ENCODE peak calls at places on chromosomes 5 and 9, in five cellular contexts. One of them, this sample, is unnamed.

GRCh38 chr5:172778223-172778814 is 7.3 kb upstream of the DUSP1 start:
- DNase-seq in sigmoid colon: peak; percentile 80
- DNase-seq in heart left ventricle: no peak
- DNase-seq in fibroblast of mammary gland: peak; percentile 94
- DNase-seq in keratinocyte: peak; percentile 89
- DNase-seq in this sample: peak; percentile 90

GRCh38 chr5:54520438-54520846 is 2.9 kb downstream of the SNX18 start:
- DNase-seq in fibroblast of mammary gland: peak; percentile 45
- DNase-seq in heart left ventricle: no peak
- DNase-seq in sigmoid colon: no peak
- DNase-seq in keratinocyte: no peak
- DNase-seq in this sample: no peak

GRCh38 chr9:121855476-121855875 is 204.0 kb downstream of the DAB2IP start:
- DNase-seq in keratinocyte: no peak
- DNase-seq in heart left ventricle: no peak
- DNase-seq in fibroblast of mammary gland: no peak
- DNase-seq in sigmoid colon: peak; percentile 42
- DNase-seq in this sample: no peak

GRCh38 chr5:37722236-37723146 is 117.3 kb downstream of the GDNF start:
- DNase-seq in keratinocyte: peak; percentile 41
- DNase-seq in heart left ventricle: no peak
- DNase-seq in sigmoid colon: no peak
- DNase-seq in fibroblast of mammary gland: peak; percentile 98
- DNase-seq in this sample: no peak

GRCh38 chr5:45533692-45534091 is 162.5 kb downstream of the HCN1 start:
- DNase-seq in heart left ventricle: no peak
- DNase-seq in keratinocyte: no peak
- DNase-seq in fibroblast of mammary gland: no peak
- DNase-seq in sigmoid colon: no peak
- DNase-seq in this sample: no peak

GRCh38 chr5:124652892-124653441 is 93.5 kb downstream of the ZNF608 start:
- DNase-seq in fibroblast of mammary gland: no peak
- DNase-seq in sigmoid colon: no peak
- DNase-seq in heart left ventricle: no peak
- DNase-seq in keratinocyte: no peak
- DNase-seq in this sample: no peak

GRCh38 chr5:14884062-14884612 is 12.6 kb upstream of the ANKH start:
- DNase-seq in keratinocyte: no peak
- DNase-seq in fibroblast of mammary gland: no peak
- DNase-seq in sigmoid colon: no peak
- DNase-seq in heart left ventricle: no peak
- DNase-seq in this sample: no peak

GRCh38 chr5:136106351-136106750 is 26.3 kb upstream of the SMAD5 start:
- DNase-seq in heart left ventricle: no peak
- DNase-seq in keratinocyte: no peak
- DNase-seq in sigmoid colon: no peak
- DNase-seq in fibroblast of mammary gland: no peak
- DNase-seq in this sample: no peak

GRCh38 chr9:121557581-121558422 is 58.2 kb upstream of the GGTA1 start:
- DNase-seq in fibroblast of mammary gland: peak; percentile 70
- DNase-seq in keratinocyte: no peak
- DNase-seq in heart left ventricle: peak; percentile 79
- DNase-seq in sigmoid colon: peak; percentile 85
- DNase-seq in this sample: peak; percentile 67

GRCh38 chr5:172790496-172790889 is 19.5 kb upstream of the DUSP1 start:
- DNase-seq in fibroblast of mammary gland: no peak
- DNase-seq in sigmoid colon: no peak
- DNase-seq in heart left ventricle: no peak
- DNase-seq in keratinocyte: no peak
- DNase-seq in this sample: no peak

GRCh38 chr5:150846651-150847333 is 471 bp downstream of the IRGM start:
- DNase-seq in keratinocyte: peak; percentile 17
- DNase-seq in heart left ventricle: peak; percentile 44
- DNase-seq in sigmoid colon: peak; percentile 75
- DNase-seq in fibroblast of mammary gland: peak; percentile 93
- DNase-seq in this sample: peak; percentile 53

GRCh38 chr5:78530342-78531096 is 118.1 kb downstream of the LHFPL2 start:
- DNase-seq in heart left ventricle: no peak
- DNase-seq in sigmoid colon: no peak
- DNase-seq in keratinocyte: peak; percentile 84
- DNase-seq in fibroblast of mammary gland: peak; percentile 93
- DNase-seq in this sample: no peak

GRCh38 chr9:15416880-15417279 is 5.8 kb upstream of the SNAPC3 start:
- DNase-seq in sigmoid colon: no peak
- DNase-seq in fibroblast of mammary gland: peak; percentile 65
- DNase-seq in heart left ventricle: no peak
- DNase-seq in keratinocyte: no peak
- DNase-seq in this sample: peak; percentile 59

GRCh38 chr5:179858241-179858585 is 404 bp downstream of the MRNIP start:
- DNase-seq in heart left ventricle: no peak
- DNase-seq in fibroblast of mammary gland: no peak
- DNase-seq in keratinocyte: no peak
- DNase-seq in sigmoid colon: no peak
- DNase-seq in this sample: peak; percentile 59

GRCh38 chr9:37026085-37026935 is 7.8 kb downstream of the PAX5 start:
- DNase-seq in sigmoid colon: no peak
- DNase-seq in keratinocyte: no peak
- DNase-seq in fibroblast of mammary gland: no peak
- DNase-seq in heart left ventricle: no peak
- DNase-seq in this sample: no peak

GRCh38 chr9:135339378-135339973 is 140.1 kb upstream of the PPP1R26 start:
- DNase-seq in heart left ventricle: no peak
- DNase-seq in fibroblast of mammary gland: no peak
- DNase-seq in keratinocyte: no peak
- DNase-seq in sigmoid colon: peak; percentile 61
- DNase-seq in this sample: no peak

GRCh38 chr9:89410709-89411111 is 87.2 kb downstream of the SEMA4D start:
- DNase-seq in heart left ventricle: no peak
- DNase-seq in keratinocyte: no peak
- DNase-seq in fibroblast of mammary gland: peak; percentile 10
- DNase-seq in sigmoid colon: no peak
- DNase-seq in this sample: no peak
- TF ChIP-seq CTCF in heart left ventricle: no peak
- TF ChIP-seq CTCF in keratinocyte: no peak
- TF ChIP-seq CTCF in fibroblast of mammary gland: no peak
- TF ChIP-seq CTCF in sigmoid colon: no peak
- TF ChIP-seq CTCF in this sample: no peak

GRCh38 chr9:83330207-83331196 is 207.7 kb downstream of the FRMD3 start:
- DNase-seq in keratinocyte: no peak
- DNase-seq in sigmoid colon: no peak
- DNase-seq in heart left ventricle: no peak
- DNase-seq in fibroblast of mammary gland: no peak
- DNase-seq in this sample: no peak
- TF ChIP-seq CTCF in keratinocyte: peak; percentile 10
- TF ChIP-seq CTCF in sigmoid colon: no peak
- TF ChIP-seq CTCF in heart left ventricle: no peak
- TF ChIP-seq CTCF in fibroblast of mammary gland: peak; percentile 20
- TF ChIP-seq CTCF in this sample: no peak

GRCh38 chr9:87792831-87793288 is 66.9 kb downstream of the CTSL start:
- DNase-seq in sigmoid colon: peak; percentile 90
- DNase-seq in fibroblast of mammary gland: peak; percentile 100
- DNase-seq in keratinocyte: no peak
- DNase-seq in heart left ventricle: peak; percentile 84
- DNase-seq in this sample: peak; percentile 69
- TF ChIP-seq CTCF in sigmoid colon: no peak
- TF ChIP-seq CTCF in fibroblast of mammary gland: peak; percentile 51
- TF ChIP-seq CTCF in keratinocyte: no peak
- TF ChIP-seq CTCF in heart left ventricle: no peak
- TF ChIP-seq CTCF in this sample: peak; percentile 13

DNA sequence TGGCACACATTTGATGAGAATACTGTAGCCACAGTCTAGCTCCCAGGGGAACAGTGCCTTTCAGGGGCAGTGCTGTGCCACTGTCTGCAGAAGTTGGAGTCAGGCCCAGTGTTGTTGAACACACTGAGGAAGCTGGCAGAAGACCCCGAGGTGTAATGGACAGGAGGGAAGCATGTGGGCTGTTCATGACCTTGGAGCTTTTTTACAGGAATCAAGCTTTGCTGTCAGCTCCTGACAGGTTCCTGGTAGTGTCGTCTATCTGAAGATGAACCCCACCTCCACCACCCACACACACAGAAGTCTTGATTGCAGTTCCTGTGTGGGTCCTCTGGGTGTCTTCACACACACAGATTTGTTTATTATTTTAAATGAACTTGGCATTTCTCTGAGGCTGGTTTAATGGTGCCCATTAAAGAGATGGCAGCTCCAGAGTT is 40.3 kb upstream of the TNFAIP8 start:
- DNase-seq in fibroblast of mammary gland: peak; percentile 47
- DNase-seq in heart left ventricle: no peak
- DNase-seq in sigmoid colon: no peak
- DNase-seq in keratinocyte: no peak
- DNase-seq in this sample: peak; percentile 35
- TF ChIP-seq CTCF in fibroblast of mammary gland: peak; percentile 35
- TF ChIP-seq CTCF in heart left ventricle: peak; percentile 15
- TF ChIP-seq CTCF in sigmoid colon: no peak
- TF ChIP-seq CTCF in keratinocyte: peak; percentile 54
- TF ChIP-seq CTCF in this sample: peak; percentile 25

GRCh38 chr5:122499617-122500016 is 187.6 kb downstream of the SNCAIP start:
- DNase-seq in heart left ventricle: no peak
- DNase-seq in fibroblast of mammary gland: no peak
- DNase-seq in keratinocyte: no peak
- DNase-seq in sigmoid colon: no peak
- DNase-seq in this sample: no peak

GRCh38 chr5:122501087-122501435 is 189.0 kb downstream of the SNCAIP start:
- DNase-seq in keratinocyte: no peak
- DNase-seq in fibroblast of mammary gland: peak; percentile 38
- DNase-seq in heart left ventricle: no peak
- DNase-seq in sigmoid colon: no peak
- DNase-seq in this sample: no peak

GRCh38 chr5:122498163-122498562 is 186.1 kb downstream of the SNCAIP start:
- DNase-seq in keratinocyte: no peak
- DNase-seq in fibroblast of mammary gland: no peak
- DNase-seq in heart left ventricle: no peak
- DNase-seq in sigmoid colon: no peak
- DNase-seq in this sample: no peak

DNA sequence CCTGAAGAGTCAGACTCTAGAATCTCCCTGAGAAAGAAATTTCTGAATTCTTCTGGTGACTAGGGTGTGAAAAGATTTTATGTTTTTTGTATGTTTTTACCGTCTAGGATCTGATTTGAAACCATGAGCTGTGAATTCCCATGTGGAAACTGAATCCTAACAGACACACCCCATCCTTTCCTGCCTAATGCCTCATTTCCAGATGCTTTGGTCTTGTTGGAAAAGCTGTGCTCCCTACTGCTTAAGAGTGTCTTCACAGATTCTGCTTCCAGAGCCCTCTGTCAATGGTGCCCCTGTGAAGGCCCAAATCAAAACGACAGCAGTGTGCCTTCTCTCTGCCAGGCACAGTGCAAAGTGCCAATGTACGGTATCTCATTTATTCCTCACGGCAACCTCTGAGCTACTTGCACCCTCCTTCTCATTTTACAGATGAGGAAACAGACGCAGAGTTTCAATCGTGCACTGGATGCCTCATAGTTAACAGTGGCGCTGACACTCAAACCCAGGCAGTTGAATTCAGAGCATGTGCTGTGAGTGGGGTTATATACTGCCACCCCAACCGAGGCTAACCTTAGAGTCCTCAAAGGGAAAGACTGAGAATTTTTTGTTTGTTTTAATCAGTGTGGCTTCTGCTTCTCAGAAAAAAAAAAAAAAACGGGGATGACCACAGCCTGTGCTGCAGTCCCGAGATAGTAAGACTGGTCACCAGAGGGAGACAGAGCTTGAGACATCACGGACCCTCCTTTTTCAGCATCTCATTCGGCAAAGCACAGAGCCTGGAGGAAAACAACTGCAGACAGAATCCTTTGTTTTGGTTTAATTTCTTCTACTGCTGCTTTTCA is 188.4 kb downstream of the SNCAIP start:
- DNase-seq in keratinocyte: no peak
- DNase-seq in heart left ventricle: peak; percentile 33
- DNase-seq in sigmoid colon: peak; percentile 70
- DNase-seq in fibroblast of mammary gland: peak; percentile 72
- DNase-seq in this sample: peak; percentile 50
- TF ChIP-seq CTCF in keratinocyte: no peak
- TF ChIP-seq CTCF in heart left ventricle: peak; percentile 25
- TF ChIP-seq CTCF in sigmoid colon: no peak
- TF ChIP-seq CTCF in fibroblast of mammary gland: peak; percentile 79
- TF ChIP-seq CTCF in this sample: peak; percentile 40

DNA sequence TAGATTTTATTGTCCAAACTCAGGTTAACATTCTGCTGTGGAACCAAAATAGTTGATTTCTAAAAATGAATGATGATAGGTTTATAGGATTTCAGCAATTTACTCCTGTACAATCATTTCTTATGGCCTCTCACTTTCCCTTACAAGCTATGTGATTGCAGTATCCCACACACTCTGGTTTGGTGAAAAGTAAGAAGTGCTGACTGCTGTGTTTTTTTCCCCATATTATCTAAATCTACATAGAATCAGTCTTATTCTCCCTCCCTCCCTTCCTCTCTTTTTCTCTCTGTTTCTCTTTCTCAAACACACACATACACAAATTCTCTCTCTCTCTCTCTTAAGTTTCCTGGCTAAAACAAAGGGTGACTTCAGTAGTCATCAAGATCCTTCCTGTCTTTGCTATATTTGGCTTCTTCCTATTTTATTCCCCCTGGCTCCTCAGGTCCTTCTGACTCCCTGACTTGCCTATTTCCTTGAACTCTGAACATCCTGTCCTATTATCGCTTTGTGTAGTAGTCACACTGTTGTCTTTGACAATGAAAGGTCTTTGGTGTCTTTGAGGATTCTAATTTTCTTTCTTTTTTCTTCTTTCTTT is 55.9 kb upstream of the HAPLN1 start:
- DNase-seq in sigmoid colon: no peak
- DNase-seq in heart left ventricle: no peak
- DNase-seq in fibroblast of mammary gland: no peak
- DNase-seq in keratinocyte: no peak
- DNase-seq in this sample: no peak
- TF ChIP-seq CTCF in sigmoid colon: no peak
- TF ChIP-seq CTCF in heart left ventricle: no peak
- TF ChIP-seq CTCF in fibroblast of mammary gland: no peak
- TF ChIP-seq CTCF in keratinocyte: no peak
- TF ChIP-seq CTCF in this sample: no peak

GRCh38 chr9:20294351-20294750 is 327.9 kb downstream of the MLLT3 start:
- DNase-seq in fibroblast of mammary gland: no peak
- DNase-seq in heart left ventricle: no peak
- DNase-seq in keratinocyte: no peak
- DNase-seq in sigmoid colon: no peak
- DNase-seq in this sample: no peak

GRCh38 chr9:20289416-20289815 is 332.9 kb downstream of the MLLT3 start:
- DNase-seq in sigmoid colon: no peak
- DNase-seq in fibroblast of mammary gland: no peak
- DNase-seq in keratinocyte: no peak
- DNase-seq in heart left ventricle: no peak
- DNase-seq in this sample: no peak

GRCh38 chr9:20290287-20290686 is 332.0 kb downstream of the MLLT3 start:
- DNase-seq in fibroblast of mammary gland: no peak
- DNase-seq in sigmoid colon: no peak
- DNase-seq in keratinocyte: no peak
- DNase-seq in heart left ventricle: no peak
- DNase-seq in this sample: no peak

GRCh38 chr9:20292002-20292401 is 330.3 kb downstream of the MLLT3 start:
- DNase-seq in keratinocyte: no peak
- DNase-seq in heart left ventricle: no peak
- DNase-seq in sigmoid colon: no peak
- DNase-seq in fibroblast of mammary gland: peak; percentile 73
- DNase-seq in this sample: no peak

DNA sequence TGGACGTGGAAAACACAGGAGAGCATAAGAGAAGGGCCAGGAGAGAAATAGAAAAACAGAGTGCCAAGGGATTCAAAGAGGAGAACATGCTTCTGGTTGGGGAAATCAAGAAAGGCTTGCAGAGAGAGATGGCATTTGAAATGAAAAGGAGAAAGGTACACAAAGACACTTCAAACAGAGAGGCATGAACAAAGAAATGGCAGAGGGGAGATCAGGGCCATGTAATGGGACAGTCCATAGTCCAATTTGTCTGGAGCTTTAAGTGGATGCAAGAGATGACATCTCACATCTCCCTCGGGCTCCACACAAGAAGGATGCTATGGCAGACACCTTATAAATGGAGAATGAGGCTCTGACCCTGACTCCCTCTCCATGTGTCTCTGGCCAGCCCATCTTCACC is 331.1 kb downstream of the MLLT3 start:
- DNase-seq in keratinocyte: no peak
- DNase-seq in heart left ventricle: no peak
- DNase-seq in sigmoid colon: no peak
- DNase-seq in fibroblast of mammary gland: no peak
- DNase-seq in this sample: no peak
- TF ChIP-seq CTCF in keratinocyte: no peak
- TF ChIP-seq CTCF in heart left ventricle: no peak
- TF ChIP-seq CTCF in sigmoid colon: no peak
- TF ChIP-seq CTCF in fibroblast of mammary gland: no peak
- TF ChIP-seq CTCF in this sample: no peak

This sample was measured in Calu3.